ENCODE peak calls at places on chromosome 18, in ten cellular contexts. One of them, this sample, is unnamed.

GRCh38 chr18:47285456-47285855 is 34.0 kb upstream of the SKOR2 start:
- DNase-seq in CD8-positive, alpha-beta memory T cell: no peak
- DNase-seq in left ventricle myocardium inferior: no peak
- DNase-seq in progenitor cell of endocrine pancreas: no peak
- DNase-seq in immature natural killer cell: no peak
- DNase-seq in GM20000: no peak
- DNase-seq in A172: no peak
- DNase-seq in astrocyte of the spinal cord: no peak
- DNase-seq in KBM-7: no peak
- DNase-seq in SW480: no peak
- DNase-seq in this sample: no peak

GRCh38 chr18:79599503-79599931 is 80.1 kb upstream of the CTDP1 start:
- DNase-seq in CD8-positive, alpha-beta memory T cell: no peak
- DNase-seq in left ventricle myocardium inferior: peak
- DNase-seq in progenitor cell of endocrine pancreas: no peak
- DNase-seq in immature natural killer cell: no peak
- DNase-seq in GM20000: no peak
- DNase-seq in A172: peak
- DNase-seq in astrocyte of the spinal cord: peak
- DNase-seq in KBM-7: no peak
- DNase-seq in SW480: peak
- DNase-seq in this sample: no peak

GRCh38 chr18:48827321-48828200 is 123.2 kb downstream of the SMAD7 start:
- DNase-seq in CD8-positive, alpha-beta memory T cell: no peak
- DNase-seq in left ventricle myocardium inferior: no peak
- DNase-seq in progenitor cell of endocrine pancreas: no peak
- DNase-seq in immature natural killer cell: no peak
- DNase-seq in GM20000: no peak
- DNase-seq in A172: no peak
- DNase-seq in astrocyte of the spinal cord: peak
- DNase-seq in KBM-7: no peak
- DNase-seq in SW480: no peak
- DNase-seq in this sample: no peak

GRCh38 chr18:55875330-55875933 is 287.4 kb upstream of the TCF4 start:
- DNase-seq in CD8-positive, alpha-beta memory T cell: no peak
- DNase-seq in left ventricle myocardium inferior: no peak
- DNase-seq in progenitor cell of endocrine pancreas: no peak
- DNase-seq in immature natural killer cell: no peak
- DNase-seq in GM20000: no peak
- DNase-seq in A172: no peak
- DNase-seq in astrocyte of the spinal cord: no peak
- DNase-seq in KBM-7: no peak
- DNase-seq in SW480: no peak
- DNase-seq in this sample: no peak

GRCh38 chr18:58606236-58606635 is 22.7 kb downstream of the ALPK2 start:
- DNase-seq in CD8-positive, alpha-beta memory T cell: no peak
- DNase-seq in left ventricle myocardium inferior: no peak
- DNase-seq in progenitor cell of endocrine pancreas: no peak
- DNase-seq in immature natural killer cell: no peak
- DNase-seq in GM20000: no peak
- DNase-seq in A172: no peak
- DNase-seq in astrocyte of the spinal cord: no peak
- DNase-seq in KBM-7: no peak
- DNase-seq in SW480: no peak
- DNase-seq in this sample: no peak

GRCh38 chr18:23515911-23516546 is 12.7 kb downstream of the RMC1 start:
- DNase-seq in CD8-positive, alpha-beta memory T cell: peak
- DNase-seq in left ventricle myocardium inferior: peak
- DNase-seq in progenitor cell of endocrine pancreas: peak
- DNase-seq in immature natural killer cell: peak
- DNase-seq in GM20000: peak
- DNase-seq in A172: peak
- DNase-seq in astrocyte of the spinal cord: peak
- DNase-seq in KBM-7: peak
- DNase-seq in SW480: peak
- DNase-seq in this sample: peak

GRCh38 chr18:9436176-9436575 is 39.1 kb upstream of the RALBP1 start:
- DNase-seq in CD8-positive, alpha-beta memory T cell: no peak
- DNase-seq in left ventricle myocardium inferior: no peak
- DNase-seq in progenitor cell of endocrine pancreas: no peak
- DNase-seq in immature natural killer cell: no peak
- DNase-seq in GM20000: no peak
- DNase-seq in A172: no peak
- DNase-seq in astrocyte of the spinal cord: no peak
- DNase-seq in KBM-7: peak
- DNase-seq in SW480: no peak
- DNase-seq in this sample: no peak

GRCh38 chr18:10405014-10405493 is 49.4 kb upstream of the APCDD1 start:
- DNase-seq in CD8-positive, alpha-beta memory T cell: no peak
- DNase-seq in left ventricle myocardium inferior: no peak
- DNase-seq in progenitor cell of endocrine pancreas: no peak
- DNase-seq in immature natural killer cell: no peak
- DNase-seq in GM20000: no peak
- DNase-seq in A172: no peak
- DNase-seq in astrocyte of the spinal cord: no peak
- DNase-seq in KBM-7: no peak
- DNase-seq in SW480: no peak
- DNase-seq in this sample: no peak

GRCh38 chr18:37253424-37254255 is 312.0 kb downstream of the CELF4 start:
- DNase-seq in CD8-positive, alpha-beta memory T cell: no peak
- DNase-seq in left ventricle myocardium inferior: no peak
- DNase-seq in progenitor cell of endocrine pancreas: peak
- DNase-seq in immature natural killer cell: no peak
- DNase-seq in GM20000: peak
- DNase-seq in A172: no peak
- DNase-seq in astrocyte of the spinal cord: no peak
- DNase-seq in KBM-7: no peak
- DNase-seq in SW480: no peak
- DNase-seq in this sample: no peak

GRCh38 chr18:13222371-13223281 is 4.1 kb downstream of the LDLRAD4 start:
- DNase-seq in CD8-positive, alpha-beta memory T cell: no peak
- DNase-seq in left ventricle myocardium inferior: peak
- DNase-seq in progenitor cell of endocrine pancreas: no peak
- DNase-seq in immature natural killer cell: no peak
- DNase-seq in GM20000: no peak
- DNase-seq in A172: peak
- DNase-seq in astrocyte of the spinal cord: peak
- DNase-seq in KBM-7: no peak
- DNase-seq in SW480: peak
- DNase-seq in this sample: no peak

GRCh38 chr18:68840554-68841263 is 42.8 kb downstream of the CCDC102B start:
- DNase-seq in CD8-positive, alpha-beta memory T cell: no peak
- DNase-seq in left ventricle myocardium inferior: no peak
- DNase-seq in progenitor cell of endocrine pancreas: no peak
- DNase-seq in immature natural killer cell: no peak
- DNase-seq in GM20000: no peak
- DNase-seq in A172: peak
- DNase-seq in astrocyte of the spinal cord: peak
- DNase-seq in KBM-7: peak
- DNase-seq in SW480: peak
- DNase-seq in this sample: no peak

GRCh38 chr18:36064027-36064808 is 3.1 kb downstream of the RPRD1A start:
- DNase-seq in CD8-positive, alpha-beta memory T cell: no peak
- DNase-seq in left ventricle myocardium inferior: no peak
- DNase-seq in progenitor cell of endocrine pancreas: no peak
- DNase-seq in immature natural killer cell: no peak
- DNase-seq in GM20000: no peak
- DNase-seq in A172: no peak
- DNase-seq in astrocyte of the spinal cord: no peak
- DNase-seq in KBM-7: no peak
- DNase-seq in SW480: no peak
- DNase-seq in this sample: no peak

GRCh38 chr18:51069885-51070284 is 39.9 kb downstream of the SMAD4 start:
- DNase-seq in CD8-positive, alpha-beta memory T cell: no peak
- DNase-seq in left ventricle myocardium inferior: no peak
- DNase-seq in progenitor cell of endocrine pancreas: no peak
- DNase-seq in immature natural killer cell: no peak
- DNase-seq in GM20000: no peak
- DNase-seq in A172: no peak
- DNase-seq in astrocyte of the spinal cord: no peak
- DNase-seq in KBM-7: no peak
- DNase-seq in SW480: no peak
- DNase-seq in this sample: no peak

GRCh38 chr18:51516478-51517038 is 319.1 kb upstream of the MEX3C start:
- DNase-seq in CD8-positive, alpha-beta memory T cell: no peak
- DNase-seq in left ventricle myocardium inferior: no peak
- DNase-seq in progenitor cell of endocrine pancreas: no peak
- DNase-seq in immature natural killer cell: no peak
- DNase-seq in GM20000: no peak
- DNase-seq in A172: no peak
- DNase-seq in astrocyte of the spinal cord: no peak
- DNase-seq in KBM-7: no peak
- DNase-seq in SW480: peak
- DNase-seq in this sample: no peak

GRCh38 chr18:32598144-32598543 is 127.5 kb upstream of the GAREM1 start:
- DNase-seq in CD8-positive, alpha-beta memory T cell: no peak
- DNase-seq in left ventricle myocardium inferior: no peak
- DNase-seq in progenitor cell of endocrine pancreas: no peak
- DNase-seq in immature natural killer cell: no peak
- DNase-seq in GM20000: no peak
- DNase-seq in A172: no peak
- DNase-seq in astrocyte of the spinal cord: no peak
- DNase-seq in KBM-7: no peak
- DNase-seq in SW480: no peak
- DNase-seq in this sample: no peak

GRCh38 chr18:37019157-37019571 is 190.2 kb downstream of the KIAA1328 start:
- DNase-seq in CD8-positive, alpha-beta memory T cell: no peak
- DNase-seq in left ventricle myocardium inferior: no peak
- DNase-seq in progenitor cell of endocrine pancreas: no peak
- DNase-seq in immature natural killer cell: no peak
- DNase-seq in GM20000: no peak
- DNase-seq in A172: no peak
- DNase-seq in astrocyte of the spinal cord: peak
- DNase-seq in KBM-7: no peak
- DNase-seq in SW480: no peak
- DNase-seq in this sample: no peak

GRCh38 chr18:53509886-53510285 is 714.6 kb downstream of the MBD2 start:
- DNase-seq in CD8-positive, alpha-beta memory T cell: no peak
- DNase-seq in left ventricle myocardium inferior: no peak
- DNase-seq in progenitor cell of endocrine pancreas: no peak
- DNase-seq in immature natural killer cell: no peak
- DNase-seq in GM20000: no peak
- DNase-seq in A172: no peak
- DNase-seq in astrocyte of the spinal cord: no peak
- DNase-seq in KBM-7: no peak
- DNase-seq in SW480: no peak
- DNase-seq in this sample: no peak

GRCh38 chr18:68660355-68661183 is 54.3 kb downstream of the TMX3 start:
- DNase-seq in CD8-positive, alpha-beta memory T cell: peak
- DNase-seq in left ventricle myocardium inferior: no peak
- DNase-seq in progenitor cell of endocrine pancreas: no peak
- DNase-seq in immature natural killer cell: peak
- DNase-seq in GM20000: peak
- DNase-seq in A172: peak
- DNase-seq in astrocyte of the spinal cord: peak
- DNase-seq in KBM-7: peak
- DNase-seq in SW480: peak
- DNase-seq in this sample: no peak

GRCh38 chr18:48848641-48849143 is 102.1 kb downstream of the SMAD7 start:
- DNase-seq in CD8-positive, alpha-beta memory T cell: no peak
- DNase-seq in left ventricle myocardium inferior: peak
- DNase-seq in progenitor cell of endocrine pancreas: no peak
- DNase-seq in immature natural killer cell: no peak
- DNase-seq in GM20000: no peak
- DNase-seq in A172: peak
- DNase-seq in astrocyte of the spinal cord: peak
- DNase-seq in KBM-7: no peak
- DNase-seq in SW480: no peak
- DNase-seq in this sample: no peak

GRCh38 chr18:9631814-9632496 is 17.6 kb upstream of the PPP4R1 start:
- DNase-seq in CD8-positive, alpha-beta memory T cell: no peak
- DNase-seq in left ventricle myocardium inferior: no peak
- DNase-seq in progenitor cell of endocrine pancreas: no peak
- DNase-seq in immature natural killer cell: no peak
- DNase-seq in GM20000: no peak
- DNase-seq in A172: peak
- DNase-seq in astrocyte of the spinal cord: peak
- DNase-seq in KBM-7: no peak
- DNase-seq in SW480: peak
- DNase-seq in this sample: no peak